ENCODE peak calls at places on chromosome 9, in eight cellular contexts. A is CD8-positive, alpha-beta T cell; H is kidney epithelial cell; N is H7; V is left ventricle myocardium inferior; B is astrocyte of the spinal cord; X is naive thymus-derived CD4-positive, alpha-beta T cell; Y is neuronal stem cell. T is an unnamed sample.

GRCh38 chr9:116756995-116757394 is 69.9 kb downstream of the TRIM32 start:
- DNase-seq in A (no peak), H (no peak), N (no peak), V (no peak), B (no peak), X (no peak), Y (no peak), T (no peak)

GRCh38 chr9:81535542-81536241 is 153.7 kb downstream of the TLE1 start:
- DNase-seq in A (no peak), H (peak; percentile 71), N (no peak), V (no peak), B (no peak), X (no peak), Y (peak; percentile 65), T (no peak)

GRCh38 chr9:2060425-2060824 is 45.3 kb downstream of the SMARCA2 start:
- DNase-seq in A (no peak), H (no peak), N (no peak), V (peak; percentile 16), B (no peak), X (no peak), Y (no peak), T (no peak)

GRCh38 chr9:136119259-136120118 is 814 bp upstream of the TMEM250 start:
- DNase-seq in A (no peak), H (no peak), N (peak; percentile 89), V (no peak), B (peak; percentile 27), X (no peak), Y (no peak), T (no peak)

GRCh38 chr9:136657975-136658848 is 4.5 kb upstream of the EGFL7 start:
- DNase-seq in A (no peak), H (no peak), N (no peak), V (peak; percentile 19), B (no peak), X (no peak), Y (no peak), T (no peak)

GRCh38 chr9:2014148-2014547 is 999 bp upstream of the SMARCA2 start:
- DNase-seq in A (no peak), H (no peak), N (no peak), V (no peak), B (no peak), X (no peak), Y (no peak), T (no peak)

GRCh38 chr9:105359899-105360298 is 87.9 kb upstream of the FSD1L start:
- DNase-seq in A (no peak), H (no peak), N (no peak), V (no peak), B (peak; percentile 60), X (peak; percentile 54), Y (no peak), T (no peak)

GRCh38 chr9:132443951-132444615 is 34.1 kb downstream of the CFAP77 start:
- DNase-seq in A (no peak), H (no peak), N (no peak), V (no peak), B (no peak), X (no peak), Y (no peak), T (no peak)

GRCh38 chr9:35547889-35548418 is 57.1 kb upstream of the TESK1 start:
- DNase-seq in A (no peak), H (no peak), N (no peak), V (no peak), B (no peak), X (no peak), Y (no peak), T (no peak)

GRCh38 chr9:117823621-117824020 is 119.4 kb downstream of the TLR4 start:
- DNase-seq in A (no peak), H (no peak), N (no peak), V (no peak), B (no peak), X (no peak), Y (no peak), T (no peak)

GRCh38 chr9:82148849-82149544 is 160.4 kb downstream of the SPATA31D1 start:
- DNase-seq in A (no peak), H (no peak), N (no peak), V (no peak), B (peak; percentile 71), X (no peak), Y (no peak), T (no peak)

GRCh38 chr9:107592439-107592838 is 102.9 kb upstream of the KLF4 start:
- DNase-seq in A (no peak), H (no peak), N (no peak), V (no peak), B (no peak), X (no peak), Y (no peak), T (no peak)

GRCh38 chr9:136939996-136940525 is 4.5 kb downstream of the FBXW5 start:
- DNase-seq in A (no peak), H (no peak), N (no peak), V (peak; percentile 85), B (no peak), X (no peak), Y (no peak), T (no peak)

GRCh38 chr9:92173318-92173717 is 58.1 kb upstream of the SPTLC1 start:
- DNase-seq in A (no peak), H (no peak), N (no peak), V (no peak), B (no peak), X (no peak), Y (no peak), T (no peak)

GRCh38 chr9:130922815-130923610 is 16.0 kb downstream of the FIBCD1 start:
- DNase-seq in A (no peak), H (no peak), N (no peak), V (no peak), B (no peak), X (no peak), Y (no peak), T (no peak)

GRCh38 chr9:91423785-91424402 is at the start of gene NFIL3:
- DNase-seq in A (peak; percentile 62), H (no peak), N (peak; percentile 96), V (peak; percentile 84), B (peak; percentile 77), X (peak; percentile 82), Y (peak; percentile 77), T (peak; percentile 83)

GRCh38 chr9:16825971-16826370 is 44.5 kb downstream of the BNC2 start:
- DNase-seq in A (no peak), H (no peak), N (no peak), V (no peak), B (peak; percentile 69), X (no peak), Y (peak; percentile 57), T (no peak)

DNA sequence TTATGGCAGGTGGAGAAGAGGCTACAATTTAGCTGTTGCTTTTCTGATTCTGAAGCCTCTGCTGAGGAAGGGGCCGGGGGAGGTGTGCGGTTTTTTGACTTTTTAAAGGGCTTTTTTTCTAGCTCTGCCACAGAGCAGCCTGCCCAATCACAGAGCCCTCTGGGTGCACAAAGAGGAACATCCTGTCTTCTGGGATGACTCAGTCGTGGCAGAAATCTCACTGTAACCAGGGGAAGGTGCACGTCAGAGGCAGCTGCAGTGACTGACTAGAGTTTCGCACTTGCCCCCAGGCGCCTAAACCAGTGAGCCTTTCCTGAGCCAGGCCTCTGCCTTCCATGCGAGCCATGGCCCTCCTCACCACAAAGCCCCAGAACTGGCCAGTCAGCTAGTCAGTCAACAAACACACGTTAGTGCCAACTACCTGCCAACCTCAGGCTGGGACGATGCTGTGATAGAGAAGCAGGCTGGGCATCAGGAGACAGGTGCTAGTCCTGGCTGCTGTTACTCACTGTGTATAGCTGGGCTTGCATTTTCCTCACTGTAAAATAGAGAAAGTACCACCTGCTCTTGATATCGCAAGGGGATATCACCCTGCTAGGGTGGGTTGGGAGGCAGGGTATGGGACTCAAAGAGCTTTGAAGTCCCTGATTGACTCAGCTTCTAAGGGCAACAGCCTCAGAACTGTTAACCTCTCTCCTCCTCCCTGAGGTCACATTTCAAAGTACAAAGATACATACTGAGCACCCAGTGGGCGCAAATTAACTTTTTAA is 2.2 kb downstream of the AKNA start:
- DNase-seq in A (peak; percentile 87), H (peak; percentile 77), N (no peak), V (peak; percentile 64), B (peak; percentile 86), X (peak; percentile 81), Y (no peak), T (peak; percentile 75)
- H3K4me3 ChIP-seq in A (peak overlapping the region; percentile 89), H (peak overlapping the region; percentile 58), N (no peak overlapping the region), V (peak overlapping the region; percentile 71), B (no peak overlapping the region), X (peak overlapping the region; percentile 63), Y (no peak overlapping the region), T (peak overlapping the region; percentile 50)

DNA sequence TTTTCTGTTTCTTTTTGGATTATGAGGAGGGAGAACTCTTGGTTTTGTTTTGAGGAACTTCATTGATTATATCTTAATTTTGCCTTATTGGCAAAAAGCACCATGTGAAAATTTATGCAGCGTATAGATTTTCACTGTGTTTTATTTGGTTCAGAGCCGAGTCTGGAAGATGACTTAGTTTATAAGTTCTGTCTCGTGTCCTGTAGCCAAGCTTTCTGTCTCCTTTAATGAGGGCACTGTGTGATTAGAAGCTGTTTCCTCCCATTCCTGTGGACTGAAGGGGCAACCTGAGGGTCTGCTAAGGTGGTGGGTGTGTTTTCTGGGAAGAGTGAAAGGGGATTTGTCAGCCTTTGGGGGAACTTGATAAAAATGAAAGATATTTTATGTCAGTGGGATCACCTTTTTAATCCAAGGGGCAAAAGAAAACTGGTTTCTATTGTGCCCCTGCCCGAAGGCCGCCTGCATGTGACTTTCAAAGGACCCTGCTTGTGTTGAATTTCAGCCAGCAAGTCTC is 262.1 kb downstream of the FANCC start:
- DNase-seq in A (no peak), H (no peak), N (no peak), V (no peak), B (no peak), X (no peak), Y (no peak), T (no peak)
- H3K4me3 ChIP-seq in A (no peak overlapping the region), H (no peak overlapping the region), N (no peak overlapping the region), V (peak overlapping the region; percentile 55), B (no peak overlapping the region), X (no peak overlapping the region), Y (peak overlapping the region; percentile 12), T (no peak overlapping the region)

GRCh38 chr9:134460904-134461303 is 134.6 kb downstream of the RXRA start:
- DNase-seq in A (no peak), H (no peak), N (no peak), V (no peak), B (no peak), X (no peak), Y (no peak), T (no peak)

GRCh38 chr9:134460206-134460605 is 134.0 kb downstream of the RXRA start:
- DNase-seq in A (no peak), H (no peak), N (no peak), V (no peak), B (no peak), X (no peak), Y (no peak), T (no peak)

GRCh38 chr9:134459164-134459563 is 132.9 kb downstream of the RXRA start:
- DNase-seq in A (no peak), H (no peak), N (no peak), V (no peak), B (no peak), X (no peak), Y (no peak), T (no peak)

GRCh38 chr9:134458111-134458845 is 132.0 kb downstream of the RXRA start:
- DNase-seq in A (no peak), H (no peak), N (no peak), V (no peak), B (peak; percentile 57), X (no peak), Y (no peak), T (no peak)

GRCh38 chr9:134459573-134459972 is 133.3 kb downstream of the RXRA start:
- DNase-seq in A (no peak), H (no peak), N (no peak), V (no peak), B (no peak), X (no peak), Y (no peak), T (no peak)
- H3K4me3 ChIP-seq in A (no peak overlapping the region), H (no peak overlapping the region), N (no peak overlapping the region), V (no peak overlapping the region), B (no peak overlapping the region), X (no peak overlapping the region), Y (no peak overlapping the region), T (no peak overlapping the region)

GRCh38 chr9:99466104-99466503 is 244.0 kb downstream of the SEC61B start:
- DNase-seq in A (no peak), H (no peak), N (no peak), V (no peak), B (no peak), X (no peak), Y (no peak), T (no peak)
- H3K4me3 ChIP-seq in A (no peak overlapping the region), H (no peak overlapping the region), N (no peak overlapping the region), V (no peak overlapping the region), B (no peak overlapping the region), X (no peak overlapping the region), Y (no peak overlapping the region), T (no peak overlapping the region)